ENCODE peak calls at places on chromosomes 4 and X, in five cellular contexts. N is NT2/D1, F is H1, C is GM12878, V is HepG2. I is an unnamed sample.
A peak's percentile ranks its signal among the peaks of the same experiment; 100 is the strongest.

GRCh38 chr4:4338632-4339031 is 48.3 kb upstream of the NSG1 start:
- DNase-seq in N (no peak), C (no peak), V (no peak), F (no peak), I (no peak)

GRCh38 chrX:139015627-139016026 is 304.1 kb upstream of the FGF13 start:
- DNase-seq in C (no peak), F (no peak), V (no peak), N (no peak), I (no peak)

GRCh38 chrX:53481816-53482485 is 47.8 kb upstream of the HSD17B10 start:
- DNase-seq in C (no peak), N (peak; percentile 81), F (no peak), V (peak; percentile 28), I (peak; percentile 56)

GRCh38 chr4:7319024-7319423 is 115.7 kb downstream of the PSAPL1 start:
- DNase-seq in V (no peak), C (no peak), F (no peak), N (no peak), I (no peak)

GRCh38 chr4:166903408-166903807 is 330.9 kb downstream of the SPOCK3 start:
- DNase-seq in V (no peak), F (no peak), C (no peak), N (no peak), I (no peak)

GRCh38 chr4:142331132-142331531 is 515.0 kb downstream of the INPP4B start:
- DNase-seq in N (no peak), F (no peak), V (no peak), C (no peak), I (no peak)

GRCh38 chr4:79872738-79873137 is 200.3 kb downstream of the ANTXR2 start:
- DNase-seq in F (no peak), N (no peak), C (no peak), V (no peak), I (no peak)

GRCh38 chr4:173242466-173243250 is 74.0 kb downstream of the GALNT7 start:
- DNase-seq in N (no peak), V (no peak), F (no peak), C (no peak), I (no peak)

GRCh38 chr4:5460106-5460801 is 248.1 kb downstream of the EVC2 start:
- DNase-seq in V (peak; percentile 13), N (peak; percentile 35), C (no peak), F (peak; percentile 38), I (peak; percentile 60)

GRCh38 chr4:8728536-8729407 is 136.2 kb downstream of the CPZ start:
- DNase-seq in V (no peak), C (no peak), N (no peak), F (no peak), I (no peak)

GRCh38 chr4:113564493-113564892 is 197.0 kb downstream of the CAMK2D start:
- DNase-seq in F (no peak), N (no peak), V (no peak), C (no peak), I (no peak)

GRCh38 chr4:180394730-180395129 is 1848.5 kb upstream of the TENM3 start:
- DNase-seq in F (no peak), N (no peak), C (no peak), V (no peak), I (no peak)

GRCh38 chr4:87734936-87735335 is 64.4 kb upstream of the IBSP start:
- DNase-seq in N (no peak), C (no peak), V (no peak), F (no peak), I (no peak)

GRCh38 chrX:102712967-102713677 is 874 bp downstream of the GPRASP2 start:
- DNase-seq in N (no peak), V (no peak), F (no peak), C (no peak), I (peak; percentile 54)

GRCh38 chrX:127112726-127113125 is 293.2 kb downstream of the PRR32 start:
- DNase-seq in F (no peak), C (no peak), V (no peak), N (no peak), I (no peak)

GRCh38 chr4:84579410-84579791 is 3.5 kb upstream of the CDS1 start:
- DNase-seq in N (no peak), F (no peak), C (no peak), V (no peak), I (no peak)

GRCh38 chrX:110795645-110796510 is at the start of gene CHRDL1:
- DNase-seq in V (no peak), C (no peak), N (peak; percentile 20), F (no peak), I (peak; percentile 47)

GRCh38 chrX:135185795-135186443 is 14.7 kb upstream of the CT55 start:
- DNase-seq in V (peak; percentile 36), C (peak; percentile 11), F (peak; percentile 25), N (peak; percentile 30), I (peak; percentile 75)

GRCh38 chr4:165906272-165906671 is 33.2 kb downstream of the TLL1 start:
- DNase-seq in C (no peak), F (no peak), N (no peak), V (no peak), I (no peak)

GRCh38 chrX:3548743-3549441 is 164.6 kb downstream of the PRKX start:
- DNase-seq in N (no peak), F (no peak), V (peak; percentile 0), C (no peak), I (peak; percentile 26)

GRCh38 chr4:186008057-186008456 is 60.9 kb upstream of the TLR3 start:
- DNase-seq in V (no peak), N (no peak), F (no peak), C (no peak), I (no peak)

GRCh38 chrX:86407371-86407770 is 259.1 kb downstream of the DACH2 start:
- DNase-seq in C (no peak), V (no peak), N (no peak), F (no peak), I (no peak)

GRCh38 chr4:153489856-153490558 is 23.8 kb downstream of the TMEM131L start:
- DNase-seq in N (no peak), V (no peak), F (no peak), C (no peak), I (no peak)

GRCh38 chrX:1521459-1521956 is 15.5 kb downstream of the P2RY8 start:
- DNase-seq in C (peak; percentile 99), V (peak; percentile 29), F (peak; percentile 23), N (peak; percentile 42), I (no peak)

GRCh38 chr4:120857312-120857711 is 65.2 kb downstream of the PRDM5 start:
- DNase-seq in V (no peak), C (no peak), N (no peak), F (no peak), I (no peak)
- TF ChIP-seq SUZ12 in V (no peak), C (no peak), N (no peak), F (no peak), I (no peak)

GRCh38 chr4:1754336-1754735 is 33.0 kb downstream of the TACC3 start:
- DNase-seq in N (no peak), V (no peak), C (no peak), F (no peak), I (no peak)
- TF ChIP-seq SUZ12 in N (no peak), V (no peak), C (no peak), F (no peak), I (no peak)

GRCh38 chrX:153952373-153953026 is 8.1 kb upstream of the RENBP start:
- DNase-seq in N (no peak), F (no peak), C (no peak), V (no peak), I (no peak)

GRCh38 chrX:153951683-153952372 is 7.4 kb upstream of the RENBP start:
- DNase-seq in N (no peak), V (no peak), C (no peak), F (no peak), I (no peak)

GRCh38 chrX:153953892-153954617 is 9.6 kb upstream of the RENBP start:
- DNase-seq in V (no peak), F (no peak), N (no peak), C (no peak), I (no peak)

GRCh38 chrX:153954618-153955450 is 10.4 kb upstream of the RENBP start:
- DNase-seq in C (no peak), N (no peak), F (no peak), V (no peak), I (no peak)

DNA sequence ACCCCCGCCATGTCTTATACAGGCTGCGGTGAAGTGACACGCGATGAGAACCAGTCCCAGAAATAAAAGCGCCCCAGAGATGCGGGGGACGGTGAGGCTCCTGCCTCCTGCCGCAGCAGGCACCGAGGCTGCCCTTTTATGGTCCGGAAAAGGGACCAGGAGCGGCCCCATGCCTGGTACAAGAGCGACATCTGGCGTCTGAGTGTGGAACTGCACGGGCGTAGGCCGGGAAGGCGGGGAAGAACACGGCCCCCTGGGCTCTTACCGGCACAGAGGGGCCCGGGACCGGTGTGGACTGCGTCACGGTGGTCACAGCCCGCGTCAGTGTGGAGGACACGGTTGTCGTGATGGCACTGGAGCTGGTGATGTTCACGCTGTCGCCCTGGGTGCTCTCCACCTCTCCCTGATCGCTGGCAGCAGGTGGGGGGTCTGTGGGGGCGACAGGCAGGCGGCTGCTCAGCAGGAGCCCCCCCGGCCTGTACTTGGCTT is 8.9 kb upstream of the RENBP start:
- DNase-seq in C (no peak), N (no peak), F (no peak), V (peak; percentile 14), I (peak; percentile 88)
- TF ChIP-seq SUZ12 in C (no peak), N (no peak), F (no peak), V (no peak), I (no peak)

GRCh38 chrX:45143455-45143854 is 57.2 kb downstream of the DIPK2B start:
- DNase-seq in N (no peak), F (no peak), C (no peak), V (peak; percentile 71), I (no peak)
- TF ChIP-seq SUZ12 in N (no peak), F (no peak), C (no peak), V (no peak), I (no peak)

GRCh38 chr4:43425206-43425605 is 532.7 kb downstream of the GRXCR1 start:
- DNase-seq in V (no peak), N (no peak), F (no peak), C (no peak), I (no peak)
- TF ChIP-seq SUZ12 in V (no peak), N (no peak), F (no peak), C (no peak), I (no peak)

DNA sequence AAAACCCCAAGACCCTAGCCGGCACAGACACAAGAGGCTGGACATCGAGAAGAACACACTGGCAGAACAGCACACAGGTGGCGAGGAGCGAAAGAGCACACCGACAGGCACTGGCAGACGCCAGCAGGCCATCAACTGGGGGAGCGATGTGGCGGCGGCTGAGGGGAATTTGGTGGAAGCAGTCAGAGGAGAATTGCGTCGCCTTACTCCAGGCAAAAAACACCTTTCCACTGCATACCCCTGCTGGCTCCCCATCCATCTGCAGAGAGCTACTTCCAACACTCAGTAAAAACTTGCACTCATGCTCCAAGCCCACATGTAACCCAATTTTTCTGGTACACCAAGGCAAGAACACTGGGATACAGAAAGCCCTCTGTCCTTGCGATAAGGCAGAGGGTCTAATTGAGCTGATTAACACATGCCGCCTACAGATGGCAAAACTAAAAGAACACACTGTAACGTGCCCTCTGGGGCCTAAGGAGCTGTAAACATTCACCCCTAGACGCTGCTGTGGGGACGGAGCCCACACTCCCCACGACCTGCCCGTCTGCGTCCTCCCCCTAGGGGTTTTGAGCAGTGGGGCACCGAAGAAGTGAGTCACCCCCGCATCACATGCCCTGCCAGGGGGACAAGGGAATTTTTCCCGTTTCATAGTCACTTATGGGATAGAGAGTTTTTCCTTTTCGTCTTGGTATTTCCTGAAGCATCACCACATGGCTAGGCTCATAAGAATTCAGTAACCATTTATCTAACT is 262.3 kb downstream of the KCTD8 start:
- DNase-seq in C (no peak), N (no peak), F (no peak), V (no peak), I (no peak)
- TF ChIP-seq SUZ12 in C (no peak), N (no peak), F (no peak), V (no peak), I (no peak)